ENCODE peak calls at places on chromosomes 13 and 19, in seven cellular contexts. U is heart left ventricle, E is IMR-90, W is tibial nerve, F is H54, J is GM12878, R is transverse colon. G is an unnamed sample.

GRCh38 chr19:55585658-55586339 is 5.2 kb upstream of the ZNF579 start:
- DNase-seq in U (peak), E (peak), W (peak), F (peak), J (no peak), R (peak), G (no peak)

GRCh38 chr13:71789952-71790351 is 77.1 kb downstream of the DACH1 start:
- DNase-seq in U (no peak), E (no peak), W (no peak), F (no peak), J (no peak), R (no peak), G (no peak)

GRCh38 chr13:41848435-41849255 is 112.3 kb downstream of the VWA8 start:
- DNase-seq in U (no peak), E (peak), W (no peak), F (no peak), J (no peak), R (no peak), G (no peak)

GRCh38 chr19:40392894-40393517 is 3.0 kb upstream of the HIPK4 start:
- DNase-seq in U (no peak), E (no peak), W (no peak), F (no peak), J (no peak), R (peak), G (no peak)

GRCh38 chr13:40060318-40061007 is 405.0 kb downstream of the COG6 start:
- DNase-seq in U (peak), E (no peak), W (peak), F (no peak), J (peak), R (no peak), G (no peak)

GRCh38 chr13:107209811-107210210 is 641.9 kb upstream of the ARGLU1 start:
- DNase-seq in U (no peak), E (peak), W (no peak), F (no peak), J (no peak), R (no peak), G (no peak)

GRCh38 chr19:8023371-8023770 is 17.9 kb upstream of the ELAVL1 start:
- DNase-seq in U (no peak), E (no peak), W (no peak), F (no peak), J (no peak), R (no peak), G (no peak)

GRCh38 chr13:22074403-22074802 is 403.5 kb downstream of the FGF9 start:
- DNase-seq in U (no peak), E (no peak), W (no peak), F (no peak), J (no peak), R (no peak), G (no peak)

GRCh38 chr13:97245011-97245410 is 22.9 kb downstream of the MBNL2 start:
- DNase-seq in U (no peak), E (no peak), W (no peak), F (no peak), J (no peak), R (no peak), G (no peak)

GRCh38 chr19:18322318-18322758 is 538 bp downstream of the LSM4 start:
- DNase-seq in U (peak), E (peak), W (no peak), F (no peak), J (no peak), R (peak), G (no peak)

GRCh38 chr19:35248310-35249145 is at the start of gene LSR:
- DNase-seq in U (no peak), E (no peak), W (no peak), F (no peak), J (peak), R (peak), G (peak)

GRCh38 chr13:42745655-42746054 is 35.7 kb upstream of the FAM216B start:
- DNase-seq in U (no peak), E (peak), W (no peak), F (no peak), J (no peak), R (no peak), G (no peak)

GRCh38 chr13:100594731-100595130 is 6.1 kb upstream of the GGACT start:
- DNase-seq in U (no peak), E (no peak), W (no peak), F (no peak), J (no peak), R (peak), G (no peak)

GRCh38 chr13:34164585-34164984 is 346.6 kb downstream of the RFC3 start:
- DNase-seq in U (no peak), E (no peak), W (no peak), F (no peak), J (no peak), R (no peak), G (no peak)

GRCh38 chr13:51782026-51782710 is 21.8 kb downstream of the DHRS12 start:
- DNase-seq in U (no peak), E (no peak), W (no peak), F (no peak), J (no peak), R (no peak), G (no peak)

GRCh38 chr19:8161135-8161646 is 11.8 kb upstream of the FBN3 start:
- DNase-seq in U (no peak), E (no peak), W (no peak), F (no peak), J (peak), R (no peak), G (no peak)

GRCh38 chr19:45076029-45076850 is at the start of gene ZNF296:
- DNase-seq in U (peak), E (no peak), W (peak), F (no peak), J (no peak), R (peak), G (peak)

GRCh38 chr13:98372886-98373285 is 195.8 kb upstream of the RNF113B start:
- DNase-seq in U (no peak), E (peak), W (no peak), F (no peak), J (no peak), R (no peak), G (no peak)

GRCh38 chr13:30119476-30119875 is 187.9 kb downstream of the KATNAL1 start:
- DNase-seq in U (no peak), E (peak), W (no peak), F (peak), J (no peak), R (peak), G (no peak)

GRCh38 chr19:6020166-6020967 is 42.4 kb upstream of the RANBP3 start:
- DNase-seq in U (no peak), E (no peak), W (no peak), F (no peak), J (no peak), R (no peak), G (no peak)

GRCh38 chr19:45403781-45404556 is 900 bp downstream of the PPP1R13L start:
- DNase-seq in U (peak), E (no peak), W (no peak), F (peak), J (no peak), R (peak), G (peak)

GRCh38 chr19:2026770-2027169 is 11.3 kb upstream of the BTBD2 start:
- DNase-seq in U (no peak), E (no peak), W (no peak), F (no peak), J (no peak), R (peak), G (no peak)

GRCh38 chr13:35649162-35649561 is 172.7 kb upstream of the MAB21L1 start:
- DNase-seq in U (no peak), E (peak), W (no peak), F (no peak), J (no peak), R (no peak), G (no peak)

GRCh38 chr13:47215741-47216140 is 318.9 kb upstream of the HTR2A start:
- DNase-seq in U (no peak), E (peak), W (no peak), F (peak), J (no peak), R (no peak), G (no peak)

DNA sequence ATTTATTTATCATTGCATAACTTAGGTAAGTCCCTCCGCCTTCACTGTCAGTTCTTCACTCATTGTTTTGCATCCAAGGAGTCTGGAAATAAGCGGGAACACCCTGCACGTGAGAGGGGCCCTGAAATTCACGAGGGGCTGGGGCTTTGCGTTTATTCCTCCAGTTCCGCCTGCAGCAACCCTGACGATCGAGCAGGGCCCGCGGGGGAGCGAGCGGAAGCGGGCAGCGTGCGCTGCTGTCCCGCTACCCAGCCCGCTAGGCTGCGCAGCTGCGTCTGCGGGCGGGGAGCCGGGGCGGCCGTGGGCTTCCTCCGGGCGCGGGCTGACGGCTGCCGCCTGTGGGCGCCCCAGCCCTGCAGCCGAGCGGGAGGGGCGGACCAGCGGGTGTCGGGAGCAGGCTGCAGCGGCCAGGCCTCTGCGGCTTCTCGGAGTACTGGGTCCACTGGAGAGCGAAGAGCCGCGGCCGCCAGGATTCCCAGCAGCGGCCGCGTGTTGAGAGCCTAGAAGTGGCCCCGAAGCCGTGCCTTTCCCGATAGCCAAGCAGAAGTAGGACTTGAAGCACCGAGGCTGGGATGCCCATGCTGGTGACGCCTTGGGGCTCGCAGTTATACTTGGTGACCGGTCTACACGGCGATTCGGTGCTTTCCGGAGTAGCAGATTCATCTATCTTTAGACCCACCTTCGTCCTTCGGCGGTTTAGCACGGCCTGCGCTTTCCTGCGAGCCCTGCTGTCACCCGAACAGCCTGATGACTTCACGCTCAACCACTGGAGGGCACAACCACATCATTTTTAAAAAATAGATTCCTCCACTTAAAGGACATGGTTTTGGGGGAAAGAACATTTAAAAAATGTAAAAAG is 32.9 kb upstream of the SACS start:
- DNase-seq in U (peak), E (peak), W (peak), F (peak), J (peak), R (peak), G (peak)
- TF ChIP-seq POLR2A in U (no peak), E (peak), W (no peak), F (peak), J (peak), R (no peak), G (peak)

GRCh38 chr19:10566408-10566657 is 523 bp upstream of the KRI1 start:
- DNase-seq in U (no peak), E (no peak), W (no peak), F (no peak), J (no peak), R (no peak), G (no peak)

GRCh38 chr19:10568444-10568825 is 344 bp downstream of the CDKN2D start:
- DNase-seq in U (no peak), E (no peak), W (no peak), F (no peak), J (no peak), R (peak), G (no peak)

GRCh38 chr19:10566658-10567410 is 1.0 kb upstream of the KRI1 start:
- DNase-seq in U (no peak), E (no peak), W (no peak), F (no peak), J (peak), R (peak), G (no peak)

GRCh38 chr19:10567696-10568443 is 909 bp downstream of the CDKN2D start:
- DNase-seq in U (no peak), E (no peak), W (no peak), F (no peak), J (no peak), R (no peak), G (no peak)

GRCh38 chr19:10568826-10569651 is at the start of gene CDKN2D:
- DNase-seq in U (peak), E (peak), W (peak), F (peak), J (peak), R (peak), G (peak)
- TF ChIP-seq POLR2A in U (peak), E (peak), W (peak), F (no peak), J (peak), R (peak), G (no peak)

GRCh38 chr19:50511069-50511822 is at the start of gene JOSD2:
- DNase-seq in U (peak), E (peak), W (peak), F (peak), J (peak), R (peak), G (peak)
- TF ChIP-seq POLR2A in U (peak), E (peak), W (peak), F (peak), J (peak), R (peak), G (no peak)

GRCh38 chr19:54190942-54191670 is at the start of gene TSEN34:
- DNase-seq in U (peak), E (peak), W (peak), F (peak), J (no peak), R (peak), G (peak)
- TF ChIP-seq POLR2A in U (peak), E (no peak), W (peak), F (peak), J (peak), R (peak), G (peak)

DNA sequence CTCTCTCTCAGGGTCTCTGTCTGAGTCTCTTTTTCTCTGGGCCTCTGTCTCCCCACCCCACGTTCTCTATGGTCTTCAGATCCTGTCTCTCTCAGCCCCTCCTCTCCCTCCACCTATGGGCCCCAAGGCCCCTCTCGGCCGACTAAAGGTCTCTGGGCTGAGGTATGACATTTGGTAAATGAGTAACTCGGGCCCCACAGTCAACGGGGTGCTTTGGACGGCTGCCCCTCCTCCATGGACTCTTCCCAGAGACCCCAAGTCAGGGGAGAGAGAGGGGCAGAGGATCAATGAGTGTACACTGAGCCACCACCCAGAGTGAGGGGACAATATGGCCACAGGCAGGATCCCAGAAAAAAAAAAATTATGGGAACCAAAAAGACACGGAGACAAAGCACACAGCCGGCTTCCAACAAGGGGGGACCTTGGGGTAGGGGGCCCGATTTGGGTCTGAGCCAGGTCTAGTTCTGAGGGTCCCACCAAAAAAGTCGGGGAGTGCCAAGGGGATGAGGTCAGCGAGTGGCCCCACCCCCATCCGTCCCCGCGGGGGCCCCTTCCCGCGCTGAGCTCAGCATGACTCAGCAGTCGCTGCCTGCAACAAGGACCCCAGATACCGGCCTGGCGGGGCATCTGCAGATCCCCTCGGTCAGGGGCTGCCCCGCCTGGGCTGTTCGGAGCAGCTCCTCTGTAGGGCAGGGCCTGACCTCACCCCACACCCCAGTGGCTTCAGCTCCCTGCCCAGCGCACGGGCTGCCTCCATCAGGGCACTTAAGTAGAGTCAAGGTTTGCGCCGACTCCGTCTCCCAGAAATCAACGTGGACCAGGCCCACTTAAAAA is 1.5 kb upstream of the FTL start:
- DNase-seq in U (peak), E (peak), W (peak), F (peak), J (no peak), R (peak), G (peak)
- TF ChIP-seq POLR2A in U (peak), E (no peak), W (peak), F (no peak), J (peak), R (peak), G (peak)

G was measured in GM12891.